ENCODE peak calls at places on chromosomes 2 and 18, in eight cellular contexts. R, U, D, T, W, L, V and A are unnamed samples.

GRCh38 chr2:69139778-69140177 is 126.8 kb downstream of the ANTXR1 start:
- DNase-seq in W (no peak), R (no peak), U (no peak), V (no peak), D (no peak), L (no peak), T (no peak), A (no peak)

GRCh38 chr2:165074884-165075283 is 119.6 kb upstream of the SLC38A11 start:
- DNase-seq in V (no peak), W (no peak), T (no peak), L (no peak), U (no peak), R (no peak), D (no peak), A (no peak)

GRCh38 chr2:27721335-27721734 is 50.2 kb upstream of the MRPL33 start:
- DNase-seq in V (no peak), W (no peak), R (peak), L (no peak), T (no peak), U (no peak), D (peak), A (no peak)

GRCh38 chr2:95269036-95269680 is 5.1 kb upstream of the PROM2 start:
- DNase-seq in V (no peak), R (no peak), D (no peak), U (peak), L (no peak), W (no peak), T (no peak), A (no peak)

GRCh38 chr2:200469708-200470600 is 39.9 kb downstream of the KCTD18 start:
- DNase-seq in W (no peak), U (no peak), R (no peak), V (no peak), L (no peak), T (no peak), D (no peak), A (no peak)

GRCh38 chr2:128064353-128064752 is 26.6 kb upstream of the UGGT1 start:
- DNase-seq in L (no peak), V (no peak), T (no peak), R (no peak), D (no peak), U (no peak), W (no peak), A (no peak)

GRCh38 chr2:101854877-101855276 is 136.9 kb upstream of the IL1R2 start:
- DNase-seq in V (no peak), D (no peak), T (no peak), W (no peak), L (no peak), R (no peak), U (no peak), A (no peak)

GRCh38 chr2:199336546-199336945 is 121.2 kb downstream of the SATB2 start:
- DNase-seq in D (no peak), W (no peak), R (no peak), T (no peak), L (no peak), V (no peak), U (no peak), A (no peak)

GRCh38 chr18:55427951-55428350 is 160.0 kb downstream of the TCF4 start:
- DNase-seq in W (no peak), U (no peak), D (no peak), R (no peak), L (no peak), T (no peak), V (no peak), A (no peak)

GRCh38 chr2:108271691-108272253 is 16.9 kb upstream of the SULT1C2 start:
- DNase-seq in T (no peak), V (no peak), R (no peak), U (no peak), W (no peak), D (peak), L (peak), A (peak)